ENCODE peak calls at places on chromosomes 12 and 14, in nine cellular contexts. A is GM20000, S is pancreas, C is tibial artery, J is uterus, I is glutamatergic neuron, N is astrocyte of the spinal cord, E is fibroblast of lung, M is progenitor cell of endocrine pancreas. H is an unnamed sample.

GRCh38 chr12:56243731-56244181 is 13.9 kb downstream of the SLC39A5 start:
- DNase-seq in A (no peak), S (no peak), C (no peak), J (no peak), I (no peak), N (no peak), E (peak), M (no peak), H (no peak)

GRCh38 chr12:60271816-60272215 is 676.0 kb downstream of the SLC16A7 start:
- DNase-seq in A (no peak), S (no peak), C (no peak), J (no peak), I (no peak), N (no peak), E (no peak), M (no peak), H (no peak)

GRCh38 chr12:39958377-39958776 is 147.5 kb downstream of the SLC2A13 start:
- DNase-seq in A (no peak), S (no peak), C (no peak), J (no peak), I (no peak), N (no peak), E (no peak), M (no peak), H (peak)

GRCh38 chr12:6664902-6665301 is 2.0 kb upstream of the ING4 start:
- DNase-seq in A (no peak), S (no peak), C (no peak), J (no peak), I (no peak), N (no peak), E (no peak), M (no peak), H (no peak)

GRCh38 chr14:90109858-90110257 is 48.1 kb downstream of the KCNK13 start:
- DNase-seq in A (no peak), S (no peak), C (no peak), J (no peak), I (peak), N (no peak), E (no peak), M (no peak), H (peak)

GRCh38 chr12:14773685-14774073 is 29.6 kb downstream of the WBP11 start:
- DNase-seq in A (no peak), S (peak), C (peak), J (no peak), I (peak), N (no peak), E (no peak), M (peak), H (no peak)

GRCh38 chr12:95319694-95320331 is 102.2 kb downstream of the VEZT start:
- DNase-seq in A (no peak), S (no peak), C (no peak), J (no peak), I (no peak), N (peak), E (no peak), M (no peak), H (no peak)

GRCh38 chr12:11978985-11979384 is 91.8 kb upstream of the BCL2L14 start:
- DNase-seq in A (no peak), S (no peak), C (no peak), J (no peak), I (no peak), N (peak), E (no peak), M (no peak), H (no peak)

GRCh38 chr12:132597333-132598283 is 12.8 kb downstream of the LRCOL1 start:
- DNase-seq in A (no peak), S (no peak), C (no peak), J (no peak), I (peak), N (peak), E (peak), M (no peak), H (peak)

GRCh38 chr14:87864356-87865230 is 128.4 kb downstream of the GALC start:
- DNase-seq in A (no peak), S (no peak), C (no peak), J (no peak), I (no peak), N (no peak), E (no peak), M (no peak), H (no peak)

GRCh38 chr14:74630881-74631690 is 19.0 kb upstream of the LTBP2 start:
- DNase-seq in A (no peak), S (no peak), C (no peak), J (no peak), I (no peak), N (no peak), E (peak), M (no peak), H (no peak)

GRCh38 chr12:68349921-68350606 is 17.9 kb upstream of the MDM1 start:
- DNase-seq in A (no peak), S (no peak), C (no peak), J (no peak), I (no peak), N (no peak), E (no peak), M (no peak), H (no peak)

GRCh38 chr12:65039306-65039705 is 81.8 kb downstream of the WIF1 start:
- DNase-seq in A (no peak), S (no peak), C (no peak), J (no peak), I (no peak), N (no peak), E (no peak), M (no peak), H (no peak)

GRCh38 chr12:51419473-51420228 is 5.0 kb upstream of the SLC4A8 start:
- DNase-seq in A (no peak), S (no peak), C (no peak), J (no peak), I (no peak), N (no peak), E (no peak), M (no peak), H (no peak)

GRCh38 chr14:44782775-44783238 is 178.9 kb downstream of the KLHL28 start:
- DNase-seq in A (no peak), S (no peak), C (no peak), J (no peak), I (no peak), N (peak), E (no peak), M (no peak), H (no peak)

GRCh38 chr12:95755236-95755865 is 35.2 kb downstream of the NTN4 start:
- DNase-seq in A (no peak), S (no peak), C (no peak), J (no peak), I (no peak), N (no peak), E (no peak), M (no peak), H (no peak)

GRCh38 chr12:31783996-31784645 is 55.3 kb upstream of the AMN1 start:
- DNase-seq in A (no peak), S (no peak), C (no peak), J (no peak), I (peak), N (no peak), E (no peak), M (no peak), H (peak)

GRCh38 chr12:103996595-103996994 is 30.9 kb downstream of the TDG start:
- DNase-seq in A (no peak), S (no peak), C (no peak), J (no peak), I (no peak), N (no peak), E (no peak), M (no peak), H (no peak)

GRCh38 chr12:6428326-6428725 is 16.4 kb upstream of the CD27 start:
- DNase-seq in A (no peak), S (no peak), C (no peak), J (no peak), I (no peak), N (no peak), E (no peak), M (no peak), H (no peak)

GRCh38 chr14:95305940-95306339 is 13.8 kb downstream of the CLMN start:
- DNase-seq in A (no peak), S (no peak), C (no peak), J (no peak), I (no peak), N (no peak), E (no peak), M (no peak), H (no peak)

GRCh38 chr12:64173456-64173855 is 48.6 kb downstream of the KICS2 start:
- DNase-seq in A (no peak), S (no peak), C (no peak), J (no peak), I (no peak), N (no peak), E (no peak), M (no peak), H (no peak)

GRCh38 chr14:30337456-30337855 is 221.5 kb upstream of the G2E3 start:
- DNase-seq in A (no peak), S (no peak), C (no peak), J (no peak), I (no peak), N (no peak), E (no peak), M (no peak), H (no peak)

GRCh38 chr12:48996794-48997718 is 2.1 kb downstream of the DDN start:
- DNase-seq in A (peak), S (peak), C (peak), J (peak), I (peak), N (peak), E (peak), M (peak), H (peak)

GRCh38 chr12:96314723-96315122 is 85.5 kb downstream of the CDK17 start:
- DNase-seq in A (no peak), S (no peak), C (no peak), J (no peak), I (no peak), N (no peak), E (no peak), M (no peak), H (no peak)

GRCh38 chr12:44573723-44574122 is 302.4 kb downstream of the NELL2 start:
- DNase-seq in A (no peak), S (no peak), C (no peak), J (no peak), I (no peak), N (no peak), E (no peak), M (no peak), H (no peak)

GRCh38 chr14:35558680-35559079 is 24.7 kb downstream of the INSM2 start:
- DNase-seq in A (no peak), S (no peak), C (no peak), J (no peak), I (no peak), N (no peak), E (no peak), M (no peak), H (no peak)

GRCh38 chr12:22514875-22515274 is 29.5 kb downstream of the C2CD5 start:
- DNase-seq in A (no peak), S (no peak), C (no peak), J (no peak), I (no peak), N (no peak), E (no peak), M (no peak), H (no peak)

GRCh38 chr12:106136263-106136662 is 2.5 kb downstream of the NUAK1 start:
- DNase-seq in A (peak), S (peak), C (peak), J (peak), I (peak), N (peak), E (peak), M (peak), H (peak)

GRCh38 chr14:74502236-74503019 is 8.9 kb downstream of the ISCA2 start:
- DNase-seq in A (peak), S (no peak), C (no peak), J (no peak), I (peak), N (no peak), E (peak), M (no peak), H (peak)

GRCh38 chr12:53376747-53377146 is 3.2 kb upstream of the SP1 start:
- DNase-seq in A (no peak), S (no peak), C (no peak), J (no peak), I (no peak), N (no peak), E (no peak), M (no peak), H (no peak)

GRCh38 chr14:74915826-74916225 is 7.2 kb downstream of the RPS6KL1 start:
- DNase-seq in A (no peak), S (no peak), C (no peak), J (no peak), I (no peak), N (no peak), E (no peak), M (no peak), H (no peak)

GRCh38 chr14:95432152-95433093 is 84.0 kb downstream of the SYNE3 start:
- DNase-seq in A (no peak), S (peak), C (no peak), J (peak), I (peak), N (peak), E (peak), M (peak), H (no peak)

GRCh38 chr14:61357118-61357517 is 35.7 kb downstream of the PRKCH start:
- DNase-seq in A (no peak), S (no peak), C (no peak), J (no peak), I (no peak), N (no peak), E (no peak), M (no peak), H (no peak)

GRCh38 chr14:65879218-65880009 is 466.9 kb downstream of the FUT8 start:
- DNase-seq in A (no peak), S (no peak), C (no peak), J (no peak), I (no peak), N (peak), E (peak), M (no peak), H (peak)

GRCh38 chr12:71438670-71439361 is 782 bp upstream of the LGR5 start:
- DNase-seq in A (peak), S (no peak), C (no peak), J (no peak), I (no peak), N (peak), E (peak), M (no peak), H (peak)

GRCh38 chr12:32005496-32006125 is 46.4 kb downstream of the RESF1 start:
- DNase-seq in A (no peak), S (no peak), C (no peak), J (no peak), I (no peak), N (no peak), E (no peak), M (no peak), H (no peak)

GRCh38 chr12:125065021-125065752 is at the start of gene AACS:
- DNase-seq in A (peak), S (peak), C (peak), J (peak), I (peak), N (peak), E (peak), M (peak), H (peak)

GRCh38 chr12:54824402-54824801 is 29.9 kb upstream of the MUCL1 start:
- DNase-seq in A (no peak), S (no peak), C (no peak), J (no peak), I (no peak), N (no peak), E (no peak), M (no peak), H (no peak)
- TF ChIP-seq CTCF in A (no peak), S (no peak), C (peak), J (no peak), I (peak), N (no peak), E (no peak), M (peak), H (peak)

DNA sequence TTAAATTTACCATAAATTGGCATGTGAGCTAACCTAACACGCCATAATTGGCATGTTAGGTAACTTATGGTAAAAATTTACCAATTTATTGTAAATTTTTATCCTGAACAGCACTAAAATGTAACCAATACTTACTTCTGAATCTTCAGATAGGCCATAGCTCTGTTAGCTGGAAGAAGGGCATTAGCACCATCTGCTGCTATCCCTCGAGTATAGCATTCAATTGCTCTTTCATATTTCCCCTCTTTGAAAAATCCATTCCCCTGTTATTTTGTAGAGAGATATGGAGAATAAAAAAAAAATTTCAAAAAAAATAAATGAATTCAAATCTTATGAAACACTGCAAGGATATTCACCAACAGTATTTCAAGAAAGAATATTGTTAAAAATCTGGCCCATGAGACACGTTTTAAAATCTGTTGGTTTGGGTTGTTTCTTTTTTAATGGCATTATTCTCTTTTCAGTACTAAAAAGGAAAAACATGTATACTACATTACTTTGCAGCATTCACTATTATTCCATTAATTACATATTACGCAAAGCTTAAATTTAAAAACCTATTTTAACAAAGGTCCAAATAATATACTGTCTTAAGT is 19.1 kb downstream of the RPAP3 start:
- DNase-seq in A (peak), S (no peak), C (no peak), J (no peak), I (no peak), N (peak), E (peak), M (no peak), H (peak)
- TF ChIP-seq CTCF in A (peak), S (no peak), C (peak), J (peak), I (peak), N (peak), E (peak), M (peak), H (peak)

DNA sequence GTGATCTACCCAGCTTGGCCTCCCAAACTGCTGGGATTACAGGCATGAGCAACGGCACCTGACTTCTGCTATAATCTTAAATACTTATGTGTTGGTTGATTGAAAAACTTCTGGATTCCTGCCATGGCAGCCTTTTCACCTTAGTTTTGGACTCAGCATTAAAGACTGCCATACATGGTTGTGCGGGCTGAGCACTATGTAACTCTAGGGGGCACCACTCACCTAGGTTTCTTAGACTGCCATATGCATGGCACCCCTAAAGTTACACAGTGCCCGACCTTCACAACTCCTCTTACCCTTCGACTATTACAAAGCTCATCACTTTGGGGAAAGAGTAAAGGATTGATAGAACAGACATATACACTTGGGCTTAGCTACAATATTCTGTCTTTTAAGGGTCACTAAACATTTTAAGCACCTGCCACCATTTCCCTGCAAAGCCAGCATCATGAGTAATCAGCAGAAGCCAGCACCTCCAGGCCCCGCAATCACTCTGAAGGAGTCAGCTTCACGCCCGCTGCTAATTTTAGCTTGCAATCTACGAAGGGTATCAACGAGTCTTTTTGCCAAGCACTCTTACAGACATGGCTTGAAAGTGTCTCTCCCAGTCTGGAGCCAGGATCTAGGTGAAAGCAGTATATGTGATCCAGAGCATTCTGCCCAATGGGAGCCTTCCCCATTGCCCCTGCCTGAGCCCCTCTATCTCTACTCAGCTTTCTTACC is 59.8 kb downstream of the SUDS3 start:
- DNase-seq in A (peak), S (no peak), C (no peak), J (no peak), I (no peak), N (no peak), E (no peak), M (no peak), H (peak)
- TF ChIP-seq CTCF in A (peak), S (no peak), C (no peak), J (no peak), I (peak), N (no peak), E (no peak), M (peak), H (no peak)

GRCh38 chr14:102139248-102140026 is at the start of gene WDR20:
- DNase-seq in A (peak), S (peak), C (peak), J (peak), I (peak), N (peak), E (peak), M (peak), H (peak)
- TF ChIP-seq CTCF in A (peak), S (no peak), C (no peak), J (peak), I (no peak), N (no peak), E (no peak), M (no peak), H (no peak)

DNA sequence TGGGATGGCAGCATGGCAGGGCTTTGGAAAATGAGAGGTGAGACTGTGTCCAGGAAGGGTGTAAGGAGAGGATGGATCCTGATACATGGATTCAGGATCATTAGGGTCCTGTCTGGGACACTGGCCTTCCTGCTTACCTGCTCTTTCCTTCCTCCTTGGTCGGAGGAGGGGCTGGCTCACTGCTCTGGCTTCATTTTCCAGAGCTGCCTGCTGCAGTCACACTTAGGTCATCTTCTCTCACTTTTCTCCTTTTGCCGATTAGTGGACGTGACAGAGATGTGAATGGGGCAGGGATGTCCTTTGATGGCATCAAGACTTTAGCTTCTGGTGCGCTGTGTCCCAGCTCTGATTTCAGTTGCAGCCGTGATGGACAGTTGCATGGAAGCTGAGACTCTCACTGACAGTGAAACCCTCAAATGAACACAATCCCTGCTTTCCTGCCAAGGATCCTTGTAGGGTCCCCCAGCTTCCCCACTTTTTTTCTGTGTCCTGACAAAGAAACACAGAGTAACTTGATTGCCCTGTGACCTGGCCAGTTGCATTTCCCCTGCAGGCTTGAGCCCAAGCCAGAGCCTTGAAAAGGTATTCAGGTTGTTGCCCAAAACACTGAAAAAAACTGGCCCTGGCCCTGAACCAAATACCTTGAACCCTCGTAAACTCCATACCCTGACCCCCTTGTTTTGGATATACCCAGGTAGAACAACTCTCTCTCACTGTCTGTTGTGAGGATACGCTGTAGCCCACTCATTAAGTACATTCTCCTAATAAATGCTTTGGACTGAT is 756 bp upstream of the CIDEB start:
- DNase-seq in A (no peak), S (no peak), C (no peak), J (no peak), I (no peak), N (no peak), E (no peak), M (no peak), H (no peak)
- TF ChIP-seq CTCF in A (no peak), S (no peak), C (no peak), J (no peak), I (no peak), N (no peak), E (no peak), M (no peak), H (peak)

GRCh38 chr12:115984607-115985006 is 292.9 kb downstream of the MED13L start:
- DNase-seq in A (no peak), S (no peak), C (no peak), J (no peak), I (no peak), N (no peak), E (no peak), M (no peak), H (no peak)

GRCh38 chr12:115980339-115980738 is 297.2 kb downstream of the MED13L start:
- DNase-seq in A (no peak), S (no peak), C (no peak), J (no peak), I (no peak), N (no peak), E (no peak), M (no peak), H (no peak)

GRCh38 chr12:115979851-115980250 is 297.6 kb downstream of the MED13L start:
- DNase-seq in A (no peak), S (no peak), C (no peak), J (no peak), I (no peak), N (no peak), E (no peak), M (no peak), H (no peak)

GRCh38 chr12:115979351-115979750 is 298.1 kb downstream of the MED13L start:
- DNase-seq in A (no peak), S (no peak), C (no peak), J (no peak), I (no peak), N (no peak), E (no peak), M (no peak), H (no peak)

GRCh38 chr12:115983226-115983798 is 294.2 kb downstream of the MED13L start:
- DNase-seq in A (no peak), S (no peak), C (no peak), J (no peak), I (peak), N (no peak), E (no peak), M (no peak), H (peak)
- TF ChIP-seq CTCF in A (no peak), S (no peak), C (peak), J (no peak), I (peak), N (peak), E (peak), M (peak), H (peak)

H was measured in activated CD8-positive, alpha-beta T cell treated with anti-CD3 and anti-CD28 coated beads for 36 hours.